ENCODE peak calls at places on chromosome 2, in six cellular contexts. B is lower lobe of right lung, Y is GM06990, J is NCI-H526, F is SHP77, E is OCI-LY7. T is an unnamed sample.

GRCh38 chr2:41880561-41881243 is 167.1 kb upstream of the PKDCC start:
- DNase-seq in J (no peak), Y (no peak), E (no peak), B (no peak), F (no peak), T (no peak)

GRCh38 chr2:231611273-231612198 is 18.9 kb downstream of the TEX44 start:
- DNase-seq in Y (no peak), B (no peak), F (peak), J (peak), E (peak), T (no peak)

GRCh38 chr2:160228141-160228963 is 28.3 kb upstream of the ITGB6 start:
- DNase-seq in F (no peak), J (no peak), B (no peak), E (no peak), Y (no peak), T (no peak)

GRCh38 chr2:240231838-240232244 is 91.4 kb upstream of the OTOS start:
- DNase-seq in E (no peak), J (no peak), F (no peak), B (peak), Y (no peak), T (no peak)

GRCh38 chr2:97926936-97927335 is 68.8 kb downstream of the TMEM131 start:
- DNase-seq in J (no peak), Y (no peak), B (no peak), E (no peak), F (no peak), T (no peak)

GRCh38 chr2:130823886-130824491 is 12.7 kb upstream of the ARHGEF4 start:
- DNase-seq in Y (peak), J (no peak), F (no peak), E (no peak), B (no peak), T (no peak)

GRCh38 chr2:9234680-9235387 is 28.2 kb downstream of the ASAP2 start:
- DNase-seq in B (no peak), J (peak), F (no peak), E (no peak), Y (no peak), T (no peak)

GRCh38 chr2:128358941-128359731 is 40.5 kb upstream of the HS6ST1 start:
- DNase-seq in Y (no peak), J (no peak), E (no peak), B (no peak), F (no peak), T (no peak)

GRCh38 chr2:138445227-138445626 is 56.3 kb upstream of the SPOPL start:
- DNase-seq in F (no peak), J (no peak), B (no peak), Y (no peak), E (no peak), T (no peak)

GRCh38 chr2:130372833-130373807 is 17.3 kb downstream of the PTPN18 start:
- DNase-seq in B (no peak), Y (no peak), E (peak), J (no peak), F (no peak), T (no peak)

GRCh38 chr2:230866704-230867561 is 2.2 kb downstream of the ITM2C start:
- DNase-seq in E (peak), Y (no peak), F (peak), J (peak), B (no peak), T (peak)

GRCh38 chr2:127122351-127123027 is 15.5 kb upstream of the BIN1 start:
- DNase-seq in B (no peak), F (no peak), E (no peak), Y (no peak), J (no peak), T (no peak)

GRCh38 chr2:24822049-24822706 is 29.0 kb downstream of the CENPO start:
- DNase-seq in E (no peak), F (no peak), J (no peak), Y (no peak), B (no peak), T (peak)

GRCh38 chr2:12397861-12398260 is 318.9 kb upstream of the TRIB2 start:
- DNase-seq in Y (peak), J (no peak), E (no peak), B (no peak), F (peak), T (no peak)

GRCh38 chr2:157229572-157229971 is 27.9 kb upstream of the GALNT5 start:
- DNase-seq in B (no peak), Y (no peak), E (no peak), J (no peak), F (no peak), T (no peak)

GRCh38 chr2:237223208-237223861 is 137.6 kb downstream of the COPS8 start:
- DNase-seq in J (no peak), E (no peak), Y (no peak), B (no peak), F (no peak), T (no peak)

GRCh38 chr2:213086566-213086965 is 64.8 kb downstream of the IKZF2 start:
- DNase-seq in F (no peak), B (no peak), Y (no peak), J (no peak), E (no peak), T (no peak)

GRCh38 chr2:44716131-44716530 is 225.4 kb upstream of the SIX3 start:
- DNase-seq in B (no peak), J (no peak), F (no peak), Y (no peak), E (no peak), T (no peak)

GRCh38 chr2:231168460-231169139 is 29.8 kb upstream of the ARMC9 start:
- DNase-seq in Y (no peak), E (no peak), J (no peak), B (no peak), F (no peak), T (no peak)

GRCh38 chr2:168166902-168167510 is 80.4 kb downstream of the STK39 start:
- DNase-seq in J (no peak), E (no peak), Y (no peak), B (no peak), F (no peak), T (no peak)

GRCh38 chr2:95390881-95391321 is 11.6 kb upstream of the FAHD2A start:
- DNase-seq in E (no peak), J (no peak), F (no peak), Y (no peak), B (no peak), T (no peak)